ENCODE peak calls at places on chromosomes 4 and X, in eight cellular contexts. G is GM23338, D is HCT116, N is HepG2, T is endothelial cell of umbilical vein, V is esophagus muscularis mucosa, Y is sigmoid colon, R is breast epithelium. A is an unnamed sample.

GRCh38 chrX:19990225-19990518 is 689 bp downstream of the BCLAF3 start:
- DNase-seq in G (no peak), D (no peak), N (no peak), T (peak), V (no peak), Y (no peak), R (no peak), A (no peak)

GRCh38 chr4:306551-306961 is 1.3 kb upstream of the ZNF732 start:
- DNase-seq in G (no peak), D (no peak), N (no peak), T (no peak), V (no peak), Y (no peak), R (no peak), A (no peak)

GRCh38 chr4:105859233-105859632 is 36.0 kb upstream of the NPNT start:
- DNase-seq in G (no peak), D (peak), N (peak), T (peak), V (no peak), Y (no peak), R (no peak), A (no peak)

GRCh38 chr4:187565416-187565815 is 430.2 kb upstream of the ZFP42 start:
- DNase-seq in G (peak), D (no peak), N (no peak), T (no peak), V (no peak), Y (no peak), R (no peak), A (no peak)

GRCh38 chr4:88814043-88814617 is 116.5 kb upstream of the NAP1L5 start:
- DNase-seq in G (peak), D (no peak), N (no peak), T (no peak), V (no peak), Y (no peak), R (no peak), A (no peak)

GRCh38 chr4:97774347-97774989 is 368.8 kb downstream of the STPG2 start:
- DNase-seq in G (no peak), D (no peak), N (no peak), T (no peak), V (no peak), Y (no peak), R (no peak), A (no peak)

GRCh38 chr4:20598626-20599025 is 101.6 kb upstream of the PACRGL start:
- DNase-seq in G (no peak), D (no peak), N (no peak), T (no peak), V (no peak), Y (no peak), R (no peak), A (no peak)

GRCh38 chrX:340121-340520 is 21.5 kb upstream of the GTPBP6 start:
- DNase-seq in G (no peak), D (no peak), N (no peak), T (no peak), V (no peak), Y (peak), R (no peak), A (no peak)

GRCh38 chr4:109041463-109041862 is 261.0 kb downstream of the COL25A1 start:
- DNase-seq in G (no peak), D (no peak), N (no peak), T (no peak), V (no peak), Y (no peak), R (no peak), A (no peak)

GRCh38 chrX:154827624-154828408 is 6.6 kb downstream of the SMIM9 start:
- DNase-seq in G (no peak), D (no peak), N (no peak), T (no peak), V (no peak), Y (no peak), R (no peak), A (no peak)

GRCh38 chrX:43676960-43677582 is 21.0 kb downstream of the MAOA start:
- DNase-seq in G (peak), D (no peak), N (peak), T (no peak), V (no peak), Y (no peak), R (no peak), A (no peak)

GRCh38 chrX:45187731-45188130 is 12.9 kb downstream of the DIPK2B start:
- DNase-seq in G (no peak), D (no peak), N (no peak), T (peak), V (no peak), Y (no peak), R (no peak), A (no peak)

GRCh38 chrX:45191820-45192409 is 8.8 kb downstream of the DIPK2B start:
- DNase-seq in G (no peak), D (no peak), N (no peak), T (no peak), V (no peak), Y (no peak), R (no peak), A (no peak)

GRCh38 chrX:45191383-45191782 is 9.3 kb downstream of the DIPK2B start:
- DNase-seq in G (no peak), D (no peak), N (no peak), T (no peak), V (no peak), Y (no peak), R (no peak), A (no peak)

GRCh38 chrX:45184211-45184610 is 16.5 kb downstream of the DIPK2B start:
- DNase-seq in G (no peak), D (no peak), N (no peak), T (no peak), V (no peak), Y (no peak), R (no peak), A (no peak)

DNA sequence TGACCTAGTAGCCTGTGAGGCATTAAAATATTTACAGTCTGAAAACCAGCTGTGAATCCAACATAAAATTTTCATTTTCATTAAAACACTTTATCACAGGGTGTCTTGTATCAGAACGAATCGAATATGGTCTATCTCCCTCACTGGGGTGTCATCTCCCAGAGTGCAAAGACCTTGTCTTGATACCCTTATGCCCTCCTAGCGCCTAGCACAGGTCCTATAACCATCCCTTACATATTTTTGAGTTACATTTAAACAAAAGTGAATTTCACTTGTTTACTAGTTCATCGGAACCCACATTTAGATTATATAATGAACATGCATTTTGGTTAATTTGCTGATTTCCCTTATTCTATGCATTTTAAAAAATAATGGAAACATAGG is 14.0 kb downstream of the DIPK2B start:
- DNase-seq in G (no peak), D (no peak), N (no peak), T (no peak), V (no peak), Y (no peak), R (no peak), A (no peak)
- TF ChIP-seq POLR2AphosphoS5 in G (no peak), D (no peak), N (no peak), T (no peak), V (no peak), Y (no peak), R (no peak), A (no peak)

GRCh38 chr4:19256823-19257222 is 994.9 kb upstream of the SLIT2 start:
- DNase-seq in G (no peak), D (no peak), N (no peak), T (no peak), V (no peak), Y (no peak), R (no peak), A (no peak)
- H3K27ac ChIP-seq in G (no peak), D (no peak), N (no peak), T (no peak), V (no peak), Y (no peak), R (no peak), A (no peak)

GRCh38 chr4:46354863-46355262 is 35.1 kb downstream of the GABRA2 start:
- DNase-seq in G (no peak), D (no peak), N (no peak), T (no peak), V (no peak), Y (no peak), R (no peak), A (no peak)
- TF ChIP-seq POLR2AphosphoS5 in G (no peak), D (no peak), N (no peak), T (no peak), V (no peak), Y (no peak), R (no peak), A (no peak)

DNA sequence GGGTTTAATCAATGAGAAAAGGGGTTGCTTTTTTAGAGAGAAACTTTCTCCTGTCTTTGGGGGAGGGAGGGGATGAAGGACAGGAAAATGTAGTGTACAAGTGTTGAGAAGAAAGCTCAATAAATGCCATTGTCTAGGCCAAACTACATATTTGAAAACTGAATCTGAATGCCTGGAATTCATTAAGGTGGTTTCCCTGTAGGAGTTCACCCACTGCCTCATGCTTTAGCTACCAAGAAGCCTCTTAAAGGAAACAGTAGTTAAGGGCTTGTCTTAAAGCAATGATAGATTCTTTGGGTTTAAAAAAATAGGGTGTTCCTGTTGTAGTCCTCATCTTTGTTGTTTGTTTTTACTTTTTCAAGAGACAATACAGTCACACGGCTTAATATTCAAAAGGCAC is 45.8 kb downstream of the FNIP2 start:
- DNase-seq in G (no peak), D (no peak), N (no peak), T (no peak), V (no peak), Y (no peak), R (no peak), A (no peak)
- H3K27ac ChIP-seq in G (no peak), D (no peak), N (peak), T (no peak), V (no peak), Y (no peak), R (no peak), A (no peak)